ENCODE peak calls at places on chromosomes 12 and 14, in six cellular contexts. R is ovary, J is choroid plexus epithelial cell, F is lower lobe of right lung, E is HFFc6, Y is neural crest cell. P is an unnamed sample.

GRCh38 chr14:93789366-93790130 is 1.3 kb upstream of the PRIMA1 start:
- DNase-seq in R (no peak), J (no peak), F (no peak), E (no peak), Y (no peak), P (no peak)

GRCh38 chr12:25054076-25054782 is 105.3 kb upstream of the BCAT1 start:
- DNase-seq in R (no peak), J (peak), F (no peak), E (no peak), Y (no peak), P (peak)

GRCh38 chr12:10189653-10190052 is 10.8 kb downstream of the TMEM52B start:
- DNase-seq in R (peak), J (peak), F (no peak), E (peak), Y (no peak), P (no peak)

GRCh38 chr14:80464531-80465149 is 253.3 kb upstream of the DIO2 start:
- DNase-seq in R (no peak), J (no peak), F (no peak), E (no peak), Y (no peak), P (no peak)

GRCh38 chr12:130708648-130709047 is 7.5 kb downstream of the RIMBP2 start:
- DNase-seq in R (no peak), J (no peak), F (no peak), E (no peak), Y (no peak), P (no peak)

GRCh38 chr14:44756577-44756976 is 205.2 kb downstream of the KLHL28 start:
- DNase-seq in R (no peak), J (no peak), F (no peak), E (no peak), Y (no peak), P (no peak)

GRCh38 chr12:14989790-14990189 is 16.9 kb downstream of the PDE6H start:
- DNase-seq in R (no peak), J (no peak), F (no peak), E (no peak), Y (no peak), P (no peak)

GRCh38 chr14:36477266-36477665 is 42.8 kb downstream of the NKX2-1 start:
- DNase-seq in R (no peak), J (no peak), F (no peak), E (no peak), Y (no peak), P (no peak)

GRCh38 chr12:64252708-64253107 is 30.6 kb upstream of the KICS2 start:
- DNase-seq in R (no peak), J (peak), F (no peak), E (no peak), Y (no peak), P (peak)

GRCh38 chr12:79482921-79483320 is 207.8 kb downstream of the PAWR start:
- DNase-seq in R (no peak), J (no peak), F (no peak), E (no peak), Y (no peak), P (no peak)
- TF ChIP-seq CTCF in R (no peak), J (no peak), F (no peak), E (no peak), Y (no peak), P (no peak)

GRCh38 chr14:74618078-74618952 is 6.3 kb upstream of the LTBP2 start:
- DNase-seq in R (no peak), J (peak), F (peak), E (peak), Y (no peak), P (peak)
- TF ChIP-seq CTCF in R (no peak), J (peak), F (no peak), E (no peak), Y (no peak), P (no peak)

GRCh38 chr12:80211671-80212070 is 112.3 kb downstream of the OTOGL start:
- DNase-seq in R (no peak), J (no peak), F (no peak), E (no peak), Y (no peak), P (no peak)
- TF ChIP-seq CTCF in R (no peak), J (no peak), F (no peak), E (no peak), Y (no peak), P (no peak)

GRCh38 chr12:71938728-71939385 is at the start of gene TPH2:
- DNase-seq in R (peak), J (peak), F (peak), E (peak), Y (peak), P (peak)
- TF ChIP-seq CTCF in R (no peak), J (peak), F (peak), E (peak), Y (peak), P (peak)

GRCh38 chr12:67993143-67993542 is 3.9 kb downstream of the IFNG-AS1 start:
- DNase-seq in R (no peak), J (no peak), F (no peak), E (no peak), Y (no peak), P (no peak)

GRCh38 chr12:67996347-67996746 is 7.1 kb downstream of the IFNG-AS1 start:
- DNase-seq in R (no peak), J (no peak), F (no peak), E (no peak), Y (no peak), P (no peak)

GRCh38 chr12:67998379-67998778 is 9.1 kb downstream of the IFNG-AS1 start:
- DNase-seq in R (no peak), J (no peak), F (no peak), E (no peak), Y (no peak), P (no peak)

GRCh38 chr12:67991158-67991557 is 1.9 kb downstream of the IFNG-AS1 start:
- DNase-seq in R (no peak), J (no peak), F (no peak), E (no peak), Y (no peak), P (no peak)

GRCh38 chr12:67994046-67994445 is 4.8 kb downstream of the IFNG-AS1 start:
- DNase-seq in R (no peak), J (no peak), F (no peak), E (no peak), Y (no peak), P (no peak)
- TF ChIP-seq CTCF in R (no peak), J (no peak), F (no peak), E (no peak), Y (no peak), P (no peak)

GRCh38 chr12:613996-614726 is 49.1 kb downstream of the NINJ2 start:
- DNase-seq in R (no peak), J (peak), F (peak), E (no peak), Y (no peak), P (peak)
- TF ChIP-seq CTCF in R (no peak), J (peak), F (peak), E (peak), Y (peak), P (no peak)

DNA sequence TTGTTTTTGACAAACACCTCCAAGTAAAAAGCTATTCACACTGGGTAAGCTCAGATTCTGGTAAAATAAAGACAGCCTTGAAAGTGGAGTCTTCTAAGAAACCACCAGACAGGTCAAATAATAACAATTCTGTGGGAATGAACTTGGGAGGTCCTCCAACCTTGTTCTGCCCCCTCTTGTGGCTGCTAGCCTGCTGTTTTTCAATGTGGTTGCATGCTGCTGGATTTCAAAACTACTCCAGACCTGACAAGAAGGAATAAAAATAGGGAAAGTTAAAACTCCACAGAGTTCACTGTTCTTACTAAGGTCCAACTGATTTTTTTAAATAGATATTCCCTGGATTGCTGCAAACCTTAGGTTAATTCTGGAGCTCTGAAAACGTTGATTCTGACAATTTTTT is 32.2 kb upstream of the RIN3 start:
- DNase-seq in R (no peak), J (peak), F (no peak), E (no peak), Y (no peak), P (no peak)
- TF ChIP-seq CTCF in R (no peak), J (peak), F (no peak), E (peak), Y (no peak), P (no peak)

GRCh38 chr14:23561873-23562821 is 5.4 kb downstream of the AP1G2 start:
- DNase-seq in R (no peak), J (no peak), F (no peak), E (no peak), Y (no peak), P (no peak)
- TF ChIP-seq CTCF in R (no peak), J (no peak), F (no peak), E (no peak), Y (no peak), P (no peak)

DNA sequence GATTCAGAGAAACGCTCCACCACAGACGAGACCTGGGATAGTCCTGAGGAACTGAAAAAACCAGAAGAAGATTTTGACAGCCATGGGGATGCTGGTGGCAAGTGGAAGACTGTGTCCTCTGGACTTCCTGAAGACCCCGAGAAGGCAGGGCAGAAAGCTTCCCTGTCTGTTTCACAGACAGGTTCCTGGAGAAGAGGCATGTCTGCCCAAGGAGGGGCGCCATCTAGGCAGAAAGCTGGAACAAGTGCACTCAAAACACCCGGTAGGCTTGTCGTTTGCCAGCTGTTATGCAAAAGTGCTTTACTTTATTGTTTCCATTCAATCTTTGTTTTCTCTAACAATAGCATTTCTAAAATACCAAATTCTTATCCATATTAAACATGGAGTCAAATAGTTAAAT is 287.3 kb downstream of the NAV3 start:
- DNase-seq in R (no peak), J (peak), F (no peak), E (no peak), Y (no peak), P (no peak)
- TF ChIP-seq CTCF in R (no peak), J (peak), F (no peak), E (peak), Y (no peak), P (no peak)

GRCh38 chr14:92244805-92245204 is 78.2 kb upstream of the SLC24A4 start:
- DNase-seq in R (no peak), J (no peak), F (no peak), E (no peak), Y (no peak), P (no peak)
- TF ChIP-seq CTCF in R (no peak), J (no peak), F (no peak), E (no peak), Y (no peak), P (no peak)

P was measured in MCF 10A.